ENCODE peak calls at places on chromosome 13, in four cellular contexts. M is ovary, Y is tibial artery, Q is Caco-2. H is an unnamed sample.
A peak's percentile ranks its signal among the peaks of the same experiment; 100 is the strongest.

GRCh38 chr13:20796791-20797513 is 23.2 kb upstream of the EEF1AKMT1 start:
- DNase-seq in M (no peak), Y (no peak), Q (no peak), H (no peak)

GRCh38 chr13:105144936-105145335 is 1390.5 kb downstream of the EFNB2 start:
- DNase-seq in M (no peak), Y (no peak), Q (no peak), H (no peak)

GRCh38 chr13:26488236-26489028 is 69.1 kb upstream of the WASF3 start:
- DNase-seq in M (no peak), Y (no peak), Q (no peak), H (no peak)

GRCh38 chr13:39777527-39778061 is 122.1 kb downstream of the COG6 start:
- DNase-seq in M (no peak), Y (no peak), Q (no peak), H (no peak)

GRCh38 chr13:48194392-48194754 is 38.6 kb upstream of the ITM2B start:
- DNase-seq in M (no peak), Y (no peak), Q (no peak), H (no peak)

GRCh38 chr13:21986602-21987001 is 315.7 kb downstream of the FGF9 start:
- DNase-seq in M (no peak), Y (peak; percentile 84), Q (no peak), H (peak; percentile 29)

GRCh38 chr13:24005711-24006281 is 108.5 kb upstream of the C1QTNF9B start:
- DNase-seq in M (no peak), Y (no peak), Q (peak; percentile 64), H (no peak)

GRCh38 chr13:95497307-95497943 is 55.1 kb upstream of the CLDN10 start:
- DNase-seq in M (no peak), Y (no peak), Q (no peak), H (peak; percentile 77)

GRCh38 chr13:22839554-22840286 is 341.1 kb upstream of the SGCG start:
- DNase-seq in M (no peak), Y (no peak), Q (no peak), H (no peak)

GRCh38 chr13:19818223-19818842 is 35.6 kb upstream of the PSPC1 start:
- DNase-seq in M (no peak), Y (peak; percentile 65), Q (peak; percentile 68), H (peak; percentile 10)

GRCh38 chr13:107553838-107554237 is 661.5 kb downstream of the LIG4 start:
- DNase-seq in M (no peak), Y (no peak), Q (no peak), H (no peak)

GRCh38 chr13:19781526-19781925 is 1.2 kb downstream of the PSPC1 start:
- DNase-seq in M (no peak), Y (no peak), Q (peak; percentile 9), H (no peak)

GRCh38 chr13:86464193-86464592 is 665.0 kb upstream of the SLITRK6 start:
- DNase-seq in M (no peak), Y (no peak), Q (no peak), H (no peak)

GRCh38 chr13:52414963-52415362 is 9.0 kb upstream of the THSD1 start:
- DNase-seq in M (no peak), Y (no peak), Q (no peak), H (no peak)

GRCh38 chr13:64527561-64527960 is 2702.6 kb downstream of the PCDH9 start:
- DNase-seq in M (no peak), Y (no peak), Q (no peak), H (no peak)

GRCh38 chr13:42649761-42650289 is 75.9 kb downstream of the TNFSF11 start:
- DNase-seq in M (no peak), Y (no peak), Q (no peak), H (no peak)

GRCh38 chr13:35349673-35350278 is 126.7 kb downstream of the MAB21L1 start:
- DNase-seq in M (no peak), Y (no peak), Q (peak; percentile 50), H (no peak)

GRCh38 chr13:45658586-45659235 is 43.2 kb upstream of the ERICH6B start:
- DNase-seq in M (no peak), Y (no peak), Q (no peak), H (no peak)

GRCh38 chr13:110841846-110842245 is 73.0 kb downstream of the ANKRD10 start:
- DNase-seq in M (no peak), Y (no peak), Q (no peak), H (no peak)

GRCh38 chr13:77859450-77859849 is 59.2 kb downstream of the EDNRB start:
- DNase-seq in M (no peak), Y (no peak), Q (no peak), H (peak; percentile 20)

GRCh38 chr13:59477011-59477410 is 686.7 kb downstream of the DIAPH3 start:
- DNase-seq in M (no peak), Y (no peak), Q (no peak), H (no peak)
- TF ChIP-seq CTCF in M (no peak), Y (no peak), Q (peak; percentile 54), H (no peak)

DNA sequence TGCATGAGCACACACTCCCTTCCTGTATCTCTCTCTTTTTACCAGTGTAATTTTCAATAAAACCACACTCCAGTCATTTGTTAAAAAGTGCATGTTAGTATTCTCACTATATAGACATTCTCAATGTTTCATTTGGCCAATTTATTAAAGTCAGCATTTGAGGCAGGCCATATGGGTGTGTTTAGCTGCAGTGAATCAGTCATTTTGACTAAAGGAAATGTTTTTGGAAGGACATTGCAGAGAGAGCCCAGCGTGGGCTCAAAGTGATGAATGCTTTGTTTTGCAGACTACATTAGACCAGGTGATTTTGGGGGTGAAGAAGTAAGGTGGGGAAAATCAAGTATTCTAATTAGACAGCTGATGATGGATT is 116.7 kb downstream of the POSTN start:
- DNase-seq in M (no peak), Y (no peak), Q (no peak), H (no peak)
- H3K4me1 ChIP-seq in M (peaks cover 3% of the 10 kb centered on the region), Y (peaks cover 7% of the 10 kb centered on the region), Q (no peaks in the 10 kb centered on the region), H (no peaks in the 10 kb centered on the region)

GRCh38 chr13:112107289-112107688 is 40.3 kb downstream of the SOX1 start:
- DNase-seq in M (no peak), Y (no peak), Q (no peak), H (no peak)

GRCh38 chr13:112105244-112105681 is 38.3 kb downstream of the SOX1 start:
- DNase-seq in M (no peak), Y (no peak), Q (no peak), H (no peak)

GRCh38 chr13:112106467-112107141 is 39.7 kb downstream of the SOX1 start:
- DNase-seq in M (no peak), Y (no peak), Q (no peak), H (no peak)

GRCh38 chr13:112104873-112105234 is 37.9 kb downstream of the SOX1 start:
- DNase-seq in M (no peak), Y (no peak), Q (no peak), H (no peak)

GRCh38 chr13:112105884-112106283 is 38.9 kb downstream of the SOX1 start:
- DNase-seq in M (no peak), Y (no peak), Q (no peak), H (no peak)
- H3K27me3 ChIP-seq in M (no peaks in the 10 kb centered on the region), Y (peaks cover 69% of the 10 kb centered on the region), Q (no peaks in the 10 kb centered on the region), H (peaks cover 38% of the 10 kb centered on the region)

GRCh38 chr13:100110269-100110668 is 21.4 kb downstream of the PCCA start:
- DNase-seq in M (no peak), Y (no peak), Q (no peak), H (no peak)

GRCh38 chr13:100112186-100112838 is 23.4 kb downstream of the PCCA start:
- DNase-seq in M (no peak), Y (no peak), Q (no peak), H (no peak)

GRCh38 chr13:100106005-100106404 is 17.1 kb downstream of the PCCA start:
- DNase-seq in M (no peak), Y (no peak), Q (no peak), H (no peak)

GRCh38 chr13:100106705-100107104 is 17.8 kb downstream of the PCCA start:
- DNase-seq in M (no peak), Y (no peak), Q (no peak), H (no peak)

GRCh38 chr13:100108913-100109507 is 20.1 kb downstream of the PCCA start:
- DNase-seq in M (no peak), Y (no peak), Q (no peak), H (no peak)
- TF ChIP-seq CTCF in M (no peak), Y (no peak), Q (no peak), H (no peak)

GRCh38 chr13:49693877-49694276 is 2.6 kb upstream of the EBPL start:
- DNase-seq in M (no peak), Y (no peak), Q (no peak), H (no peak)

GRCh38 chr13:49690133-49690989 is 925 bp downstream of the EBPL start:
- DNase-seq in M (no peak), Y (no peak), Q (no peak), H (no peak)

GRCh38 chr13:49693191-49693733 is 2.0 kb upstream of the EBPL start:
- DNase-seq in M (no peak), Y (no peak), Q (no peak), H (no peak)

GRCh38 chr13:49694446-49694845 is 3.2 kb upstream of the EBPL start:
- DNase-seq in M (no peak), Y (no peak), Q (no peak), H (no peak)

GRCh38 chr13:49690990-49691886 is at the start of gene EBPL:
- DNase-seq in M (peak; percentile 94), Y (peak; percentile 95), Q (peak; percentile 96), H (peak; percentile 92)
- H3K4me1 ChIP-seq in M (peaks cover 5% of the 10 kb centered on the region), Y (peaks cover 7% of the 10 kb centered on the region), Q (peaks cover 27% of the 10 kb centered on the region), H (peaks cover 6% of the 10 kb centered on the region)

DNA sequence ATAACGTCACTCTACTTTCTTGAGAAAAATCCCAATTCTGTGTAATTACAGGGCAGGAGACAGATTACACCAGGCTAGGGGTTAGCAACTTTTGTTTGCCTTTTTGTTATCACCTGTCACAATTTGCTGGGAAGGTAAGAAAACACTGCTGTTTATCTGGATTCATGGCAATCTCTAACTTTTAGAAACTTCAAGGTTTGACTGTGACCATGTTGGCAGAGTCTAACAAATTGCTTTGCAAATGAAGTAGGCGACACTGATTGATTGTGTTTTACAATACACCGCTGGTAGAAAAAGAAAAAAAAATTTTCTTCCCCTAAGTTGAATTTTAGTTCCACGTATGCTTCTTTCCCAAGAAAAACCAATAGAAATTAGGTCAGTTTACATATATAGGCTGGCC is 10.4 kb upstream of the PDX1 start:
- DNase-seq in M (no peak), Y (no peak), Q (no peak), H (no peak)
- H3K27me3 ChIP-seq in M (no peaks in the 10 kb centered on the region), Y (peaks cover 48% of the 10 kb centered on the region), Q (no peaks in the 10 kb centered on the region), H (peaks cover 93% of the 10 kb centered on the region)

GRCh38 chr13:25085125-25085742 is 10.7 kb upstream of the PABPC3 start:
- DNase-seq in M (no peak), Y (no peak), Q (peak; percentile 50), H (no peak)
- TF ChIP-seq CTCF in M (no peak), Y (no peak), Q (peak; percentile 69), H (peak; percentile 27)

DNA sequence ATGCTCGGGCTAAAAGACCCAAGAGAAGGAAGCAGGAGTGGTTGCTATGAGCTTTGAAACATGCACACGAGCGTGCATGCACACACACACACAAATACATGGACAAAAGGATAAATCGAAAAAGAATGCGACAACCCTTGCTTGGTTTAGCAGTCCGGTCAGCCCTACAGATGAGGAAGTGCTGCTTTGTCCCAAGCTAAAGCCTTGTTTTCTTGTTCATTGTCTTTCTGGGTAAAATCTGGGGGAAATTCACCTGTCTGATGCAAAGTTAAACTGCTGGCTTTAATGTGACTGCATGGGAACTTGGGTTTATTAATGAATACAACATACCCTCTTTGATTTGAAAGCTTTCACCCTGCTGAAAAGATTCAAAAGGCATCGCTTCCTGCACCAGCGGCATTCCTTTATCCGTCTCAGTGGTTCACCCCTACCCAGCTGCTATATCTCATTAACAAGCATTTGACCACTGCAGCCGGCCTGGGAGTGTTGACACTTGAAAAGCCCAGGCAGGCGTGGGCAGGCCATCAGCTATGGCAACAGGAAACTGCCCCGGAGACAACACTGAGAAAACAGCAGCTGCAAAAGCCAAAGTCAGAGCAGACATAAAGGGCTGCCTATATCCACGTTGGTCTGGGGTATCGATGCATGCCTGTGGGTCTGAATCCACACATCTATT is 301.7 kb downstream of the NDFIP2 start:
- DNase-seq in M (peak; percentile 34), Y (no peak), Q (peak; percentile 87), H (peak; percentile 62)
- H3K4me1 ChIP-seq in M (peaks cover 7% of the 10 kb centered on the region), Y (peaks cover 10% of the 10 kb centered on the region), Q (peaks cover 68% of the 10 kb centered on the region), H (no peaks in the 10 kb centered on the region)

H was measured in heart left ventricle.